ENCODE peak calls at places on chromosomes 16 and 17, in eight cellular contexts. D, F, H, R, O, N, T and Q are unnamed samples.

GRCh38 chr17:50211249-50212120 is 10.1 kb upstream of the COL1A1 start:
- DNase-seq in O (no peak), N (no peak), F (no peak), R (peak), H (no peak), D (no peak), T (no peak), Q (peak)

GRCh38 chr17:63132509-63132911 is 166.5 kb downstream of the TANC2 start:
- DNase-seq in F (no peak), D (no peak), O (no peak), N (no peak), T (no peak), H (no peak), R (no peak), Q (peak)

GRCh38 chr16:48231675-48232214 is 12.4 kb upstream of the LONP2 start:
- DNase-seq in H (peak), R (peak), N (peak), T (no peak), D (peak), O (peak), F (no peak), Q (peak)

GRCh38 chr16:84115919-84116719 is 623 bp downstream of the MBTPS1 start:
- DNase-seq in R (peak), O (no peak), F (peak), N (peak), D (peak), H (no peak), T (no peak), Q (peak)

GRCh38 chr16:49350265-49351103 is 23.1 kb upstream of the C16orf78 start:
- DNase-seq in D (peak), T (peak), O (peak), H (peak), R (peak), F (peak), N (peak), Q (peak)

GRCh38 chr16:5709889-5710288 is 612.3 kb upstream of the EEF2KMT start:
- DNase-seq in F (no peak), O (no peak), D (no peak), H (peak), T (no peak), R (peak), N (peak), Q (peak)

GRCh38 chr16:30567991-30568638 is 3.4 kb downstream of the ZNF688 start:
- DNase-seq in H (no peak), N (peak), D (no peak), R (peak), O (peak), F (no peak), T (no peak), Q (peak)

GRCh38 chr17:333626-334396 is 18.8 kb downstream of the RPH3AL start:
- DNase-seq in N (peak), R (no peak), H (peak), T (peak), F (no peak), O (no peak), D (peak), Q (peak)

GRCh38 chr16:22948603-22949368 is 134.8 kb downstream of the HS3ST2 start:
- DNase-seq in T (peak), H (peak), F (peak), N (peak), O (peak), D (peak), R (peak), Q (peak)